ENCODE peak calls at places on chromosomes 1 and 21, in six cellular contexts. F, P, N, G, R and K are unnamed samples.

GRCh38 chr1:2528966-2529750 is 905 bp downstream of the HES5 start:
- DNase-seq in R (no peak), P (peak; percentile 79), F (peak; percentile 68), G (no peak), N (no peak), K (no peak)

GRCh38 chr1:70915258-70915657 is 132.4 kb downstream of the PTGER3 start:
- DNase-seq in F (no peak), R (no peak), N (no peak), P (no peak), G (no peak), K (no peak)

GRCh38 chr1:117036018-117036421 is 24.1 kb upstream of the TTF2 start:
- DNase-seq in R (no peak), N (no peak), G (no peak), F (no peak), P (no peak), K (no peak)

GRCh38 chr21:43906585-43907370 is 41.8 kb downstream of the AGPAT3 start:
- DNase-seq in P (no peak), G (no peak), F (no peak), R (no peak), N (peak; percentile 28), K (no peak)

GRCh38 chr1:221672160-221672762 is 69.6 kb downstream of the DUSP10 start:
- DNase-seq in G (no peak), R (no peak), F (no peak), P (no peak), N (no peak), K (no peak)

GRCh38 chr1:7842517-7842916 is 10.3 kb downstream of the UTS2 start:
- DNase-seq in R (no peak), P (no peak), G (no peak), F (no peak), N (no peak), K (no peak)

GRCh38 chr1:55708781-55709180 is 493.6 kb upstream of the USP24 start:
- DNase-seq in N (no peak), P (no peak), G (no peak), R (no peak), F (no peak), K (no peak)

GRCh38 chr21:16976132-16976666 is 536.6 kb upstream of the CXADR start:
- DNase-seq in P (no peak), F (no peak), N (no peak), G (no peak), R (no peak), K (no peak)

GRCh38 chr1:51627672-51628071 is 10.8 kb downstream of the OSBPL9 start:
- DNase-seq in G (no peak), R (no peak), N (no peak), P (peak; percentile 43), F (no peak), K (peak; percentile 43)

GRCh38 chr21:44253832-44254700 is 7.6 kb downstream of the DNMT3L start:
- DNase-seq in R (no peak), N (peak; percentile 9), F (no peak), P (no peak), G (no peak), K (no peak)